ENCODE peak calls at places on chromosomes 16 and 17, in seven cellular contexts. One of them, this sample, is unnamed.

GRCh38 chr17:69581061-69581955 is 166.8 kb downstream of the MAP2K6 start:
- DNase-seq in thoracic aorta: no peak
- DNase-seq in lower leg skin: no peak
- DNase-seq in AG04450: no peak
- DNase-seq in bronchial epithelial cell: no peak
- DNase-seq in AG09309: no peak
- DNase-seq in GM10248: peak; percentile 26
- DNase-seq in this sample: no peak

GRCh38 chr17:1038459-1039118 is 41.7 kb downstream of the TIMM22 start:
- DNase-seq in bronchial epithelial cell: no peak
- DNase-seq in AG09309: no peak
- DNase-seq in AG04450: no peak
- DNase-seq in GM10248: no peak
- DNase-seq in thoracic aorta: no peak
- DNase-seq in lower leg skin: no peak
- DNase-seq in this sample: no peak

GRCh38 chr17:6420173-6420641 is 14.7 kb downstream of the AIPL1 start:
- DNase-seq in bronchial epithelial cell: no peak
- DNase-seq in GM10248: no peak
- DNase-seq in thoracic aorta: no peak
- DNase-seq in AG09309: no peak
- DNase-seq in AG04450: no peak
- DNase-seq in lower leg skin: no peak
- DNase-seq in this sample: no peak

GRCh38 chr16:57536306-57537193 is at the start of gene CCDC102A:
- DNase-seq in lower leg skin: peak; percentile 91
- DNase-seq in AG09309: no peak
- DNase-seq in thoracic aorta: no peak
- DNase-seq in bronchial epithelial cell: no peak
- DNase-seq in GM10248: peak; percentile 29
- DNase-seq in AG04450: no peak
- DNase-seq in this sample: no peak

GRCh38 chr16:4944333-4945281 is 7.7 kb upstream of the PPL start:
- DNase-seq in lower leg skin: peak; percentile 98
- DNase-seq in bronchial epithelial cell: peak; percentile 89
- DNase-seq in AG04450: peak; percentile 95
- DNase-seq in AG09309: peak; percentile 86
- DNase-seq in thoracic aorta: peak; percentile 89
- DNase-seq in GM10248: no peak
- DNase-seq in this sample: peak; percentile 93

GRCh38 chr16:11224894-11225676 is 30.9 kb downstream of the SOCS1 start:
- DNase-seq in GM10248: peak; percentile 95
- DNase-seq in lower leg skin: peak; percentile 87
- DNase-seq in bronchial epithelial cell: no peak
- DNase-seq in AG04450: no peak
- DNase-seq in AG09309: no peak
- DNase-seq in thoracic aorta: no peak
- DNase-seq in this sample: no peak

GRCh38 chr16:69276143-69277115 is 34.7 kb upstream of the VPS4A start:
- DNase-seq in lower leg skin: peak; percentile 88
- DNase-seq in thoracic aorta: peak; percentile 30
- DNase-seq in AG04450: peak; percentile 95
- DNase-seq in bronchial epithelial cell: no peak
- DNase-seq in AG09309: peak; percentile 92
- DNase-seq in GM10248: no peak
- DNase-seq in this sample: peak; percentile 93

GRCh38 chr16:57004387-57005250 is 15.3 kb downstream of the NLRC5 start:
- DNase-seq in AG09309: no peak
- DNase-seq in GM10248: no peak
- DNase-seq in bronchial epithelial cell: peak; percentile 77
- DNase-seq in thoracic aorta: no peak
- DNase-seq in lower leg skin: peak; percentile 40
- DNase-seq in AG04450: no peak
- DNase-seq in this sample: no peak

GRCh38 chr17:78425429-78425828 is 47.0 kb downstream of the PGS1 start:
- DNase-seq in bronchial epithelial cell: no peak
- DNase-seq in AG04450: no peak
- DNase-seq in lower leg skin: no peak
- DNase-seq in GM10248: no peak
- DNase-seq in thoracic aorta: no peak
- DNase-seq in AG09309: no peak
- DNase-seq in this sample: no peak

GRCh38 chr17:63474174-63474913 is 2.5 kb upstream of the ACE start:
- DNase-seq in AG09309: no peak
- DNase-seq in bronchial epithelial cell: no peak
- DNase-seq in lower leg skin: no peak
- DNase-seq in AG04450: no peak
- DNase-seq in thoracic aorta: no peak
- DNase-seq in GM10248: no peak
- DNase-seq in this sample: no peak

GRCh38 chr17:66775262-66775661 is 59.7 kb upstream of the CACNG5 start:
- DNase-seq in lower leg skin: no peak
- DNase-seq in GM10248: no peak
- DNase-seq in AG09309: no peak
- DNase-seq in AG04450: no peak
- DNase-seq in thoracic aorta: no peak
- DNase-seq in bronchial epithelial cell: no peak
- DNase-seq in this sample: no peak

GRCh38 chr17:29677139-29677834 is 54.6 kb upstream of the CORO6 start:
- DNase-seq in thoracic aorta: no peak
- DNase-seq in bronchial epithelial cell: no peak
- DNase-seq in lower leg skin: no peak
- DNase-seq in GM10248: no peak
- DNase-seq in AG09309: no peak
- DNase-seq in AG04450: no peak
- DNase-seq in this sample: no peak

GRCh38 chr17:32267690-32268205 is 2.1 kb downstream of the RHBDL3 start:
- DNase-seq in lower leg skin: no peak
- DNase-seq in bronchial epithelial cell: peak; percentile 15
- DNase-seq in AG09309: no peak
- DNase-seq in AG04450: no peak
- DNase-seq in GM10248: no peak
- DNase-seq in thoracic aorta: no peak
- DNase-seq in this sample: no peak

GRCh38 chr17:75317671-75318070 is 28.4 kb upstream of the SLC25A19 start:
- DNase-seq in AG04450: no peak
- DNase-seq in thoracic aorta: no peak
- DNase-seq in AG09309: no peak
- DNase-seq in bronchial epithelial cell: no peak
- DNase-seq in lower leg skin: no peak
- DNase-seq in GM10248: no peak
- DNase-seq in this sample: no peak

GRCh38 chr16:47073223-47074155 is 70.3 kb downstream of the NETO2 start:
- DNase-seq in thoracic aorta: no peak
- DNase-seq in GM10248: no peak
- DNase-seq in AG04450: no peak
- DNase-seq in lower leg skin: no peak
- DNase-seq in bronchial epithelial cell: no peak
- DNase-seq in AG09309: no peak
- DNase-seq in this sample: no peak

GRCh38 chr17:43645765-43646481 is 15.8 kb downstream of the MEOX1 start:
- DNase-seq in lower leg skin: peak; percentile 96
- DNase-seq in AG04450: no peak
- DNase-seq in GM10248: no peak
- DNase-seq in bronchial epithelial cell: no peak
- DNase-seq in thoracic aorta: peak; percentile 23
- DNase-seq in AG09309: no peak
- DNase-seq in this sample: no peak

GRCh38 chr16:17275076-17275732 is 195.6 kb downstream of the XYLT1 start:
- DNase-seq in lower leg skin: no peak
- DNase-seq in AG04450: no peak
- DNase-seq in AG09309: no peak
- DNase-seq in GM10248: no peak
- DNase-seq in thoracic aorta: no peak
- DNase-seq in bronchial epithelial cell: peak; percentile 7
- DNase-seq in this sample: peak; percentile 1

GRCh38 chr17:74749262-74750038 is 1.0 kb downstream of the NHERF1 start:
- DNase-seq in AG09309: no peak
- DNase-seq in bronchial epithelial cell: no peak
- DNase-seq in thoracic aorta: no peak
- DNase-seq in lower leg skin: no peak
- DNase-seq in GM10248: no peak
- DNase-seq in AG04450: no peak
- DNase-seq in this sample: no peak

GRCh38 chr17:71033336-71033735 is 864.0 kb downstream of the KCNJ2 start:
- DNase-seq in GM10248: no peak
- DNase-seq in AG04450: no peak
- DNase-seq in lower leg skin: no peak
- DNase-seq in thoracic aorta: no peak
- DNase-seq in bronchial epithelial cell: no peak
- DNase-seq in AG09309: no peak
- DNase-seq in this sample: no peak

GRCh38 chr16:28291651-28292626 is at the start of gene SBK1:
- DNase-seq in AG04450: no peak
- DNase-seq in lower leg skin: no peak
- DNase-seq in GM10248: peak; percentile 96
- DNase-seq in bronchial epithelial cell: peak; percentile 43
- DNase-seq in AG09309: no peak
- DNase-seq in thoracic aorta: no peak
- DNase-seq in this sample: peak; percentile 13

GRCh38 chr16:919658-920631 is 50.8 kb downstream of the LMF1 start:
- DNase-seq in AG04450: no peak
- DNase-seq in bronchial epithelial cell: no peak
- DNase-seq in lower leg skin: no peak
- DNase-seq in AG09309: peak; percentile 14
- DNase-seq in thoracic aorta: no peak
- DNase-seq in GM10248: no peak
- DNase-seq in this sample: peak; percentile 54

GRCh38 chr17:58577696-58578095 is 63.3 kb upstream of the MTMR4 start:
- DNase-seq in AG09309: peak; percentile 4
- DNase-seq in GM10248: peak; percentile 65
- DNase-seq in bronchial epithelial cell: peak; percentile 49
- DNase-seq in AG04450: no peak
- DNase-seq in lower leg skin: peak; percentile 86
- DNase-seq in thoracic aorta: no peak
- DNase-seq in this sample: no peak
- TF ChIP-seq CTCF in AG09309: peak; percentile 67
- TF ChIP-seq CTCF in GM10248: peak; percentile 61
- TF ChIP-seq CTCF in bronchial epithelial cell: peak; percentile 74
- TF ChIP-seq CTCF in AG04450: peak; percentile 70
- TF ChIP-seq CTCF in lower leg skin: no peak
- TF ChIP-seq CTCF in thoracic aorta: peak; percentile 40
- TF ChIP-seq CTCF in this sample: peak; percentile 71

GRCh38 chr16:50323335-50324011 is 45.3 kb downstream of the BRD7 start:
- DNase-seq in thoracic aorta: no peak
- DNase-seq in GM10248: no peak
- DNase-seq in lower leg skin: no peak
- DNase-seq in AG09309: no peak
- DNase-seq in bronchial epithelial cell: peak; percentile 27
- DNase-seq in AG04450: no peak
- DNase-seq in this sample: peak; percentile 60
- TF ChIP-seq CTCF in thoracic aorta: no peak
- TF ChIP-seq CTCF in GM10248: peak; percentile 15
- TF ChIP-seq CTCF in lower leg skin: no peak
- TF ChIP-seq CTCF in AG09309: peak; percentile 31
- TF ChIP-seq CTCF in bronchial epithelial cell: no peak
- TF ChIP-seq CTCF in AG04450: peak; percentile 19
- TF ChIP-seq CTCF in this sample: peak; percentile 65

GRCh38 chr16:67660564-67661028 is at the start of gene PARD6A:
- DNase-seq in GM10248: peak; percentile 100
- DNase-seq in thoracic aorta: peak; percentile 86
- DNase-seq in AG04450: peak; percentile 91
- DNase-seq in lower leg skin: peak; percentile 98
- DNase-seq in AG09309: peak; percentile 72
- DNase-seq in bronchial epithelial cell: peak; percentile 78
- DNase-seq in this sample: peak; percentile 94
- TF ChIP-seq CTCF in GM10248: no peak
- TF ChIP-seq CTCF in thoracic aorta: no peak
- TF ChIP-seq CTCF in AG04450: no peak
- TF ChIP-seq CTCF in lower leg skin: no peak
- TF ChIP-seq CTCF in AG09309: no peak
- TF ChIP-seq CTCF in bronchial epithelial cell: no peak
- TF ChIP-seq CTCF in this sample: no peak

GRCh38 chr17:18960241-18960665 is 8.3 kb downstream of the SLC5A10 start:
- DNase-seq in thoracic aorta: no peak
- DNase-seq in lower leg skin: no peak
- DNase-seq in AG04450: no peak
- DNase-seq in AG09309: no peak
- DNase-seq in bronchial epithelial cell: no peak
- DNase-seq in GM10248: no peak
- DNase-seq in this sample: no peak

GRCh38 chr17:18961634-18962493 is 9.9 kb downstream of the SLC5A10 start:
- DNase-seq in thoracic aorta: no peak
- DNase-seq in AG09309: no peak
- DNase-seq in AG04450: no peak
- DNase-seq in bronchial epithelial cell: peak; percentile 35
- DNase-seq in lower leg skin: no peak
- DNase-seq in GM10248: peak; percentile 74
- DNase-seq in this sample: no peak

GRCh38 chr17:18962494-18962815 is 10.5 kb downstream of the SLC5A10 start:
- DNase-seq in bronchial epithelial cell: no peak
- DNase-seq in AG09309: no peak
- DNase-seq in AG04450: no peak
- DNase-seq in thoracic aorta: no peak
- DNase-seq in GM10248: no peak
- DNase-seq in lower leg skin: no peak
- DNase-seq in this sample: no peak

GRCh38 chr17:18959845-18960240 is 7.9 kb downstream of the SLC5A10 start:
- DNase-seq in lower leg skin: no peak
- DNase-seq in thoracic aorta: no peak
- DNase-seq in AG09309: no peak
- DNase-seq in AG04450: no peak
- DNase-seq in GM10248: no peak
- DNase-seq in bronchial epithelial cell: no peak
- DNase-seq in this sample: no peak

GRCh38 chr17:18960803-18961511 is 9.0 kb downstream of the SLC5A10 start:
- DNase-seq in GM10248: peak; percentile 91
- DNase-seq in AG04450: no peak
- DNase-seq in bronchial epithelial cell: peak; percentile 41
- DNase-seq in AG09309: no peak
- DNase-seq in thoracic aorta: peak; percentile 10
- DNase-seq in lower leg skin: peak; percentile 96
- DNase-seq in this sample: peak; percentile 37
- TF ChIP-seq CTCF in GM10248: peak; percentile 88
- TF ChIP-seq CTCF in AG04450: peak; percentile 91
- TF ChIP-seq CTCF in bronchial epithelial cell: peak; percentile 97
- TF ChIP-seq CTCF in AG09309: peak; percentile 94
- TF ChIP-seq CTCF in thoracic aorta: peak; percentile 88
- TF ChIP-seq CTCF in lower leg skin: peak; percentile 48
- TF ChIP-seq CTCF in this sample: peak; percentile 99